ENCODE peak calls at places on chromosome 11, in five cellular contexts. D is osteocyte, C is glutamatergic neuron, T is SK-N-SH, A is activated B cell treated with CpG ODN at 0.5 μM for 24 hours. R is an unnamed sample.

GRCh38 chr11:72724021-72724561 is 28.1 kb downstream of the ARAP1 start:
- DNase-seq in D (no peak), C (no peak), T (no peak), A (no peak), R (no peak)

GRCh38 chr11:79290766-79291165 is 150.1 kb downstream of the TENM4 start:
- DNase-seq in D (no peak), C (no peak), T (no peak), A (no peak), R (no peak)

GRCh38 chr11:4697583-4697982 is at the start of gene OR51E2:
- DNase-seq in D (no peak), C (no peak), T (no peak), A (no peak), R (no peak)

GRCh38 chr11:27218498-27219038 is 144.4 kb downstream of the CCDC34 start:
- DNase-seq in D (no peak), C (no peak), T (no peak), A (no peak), R (no peak)

GRCh38 chr11:3109921-3110706 is 52.9 kb upstream of the CARS1 start:
- DNase-seq in D (no peak), C (peak; percentile 37), T (peak; percentile 76), A (peak; percentile 12), R (peak; percentile 50)

GRCh38 chr11:19931141-19931767 is 218.6 kb downstream of the NAV2 start:
- DNase-seq in D (no peak), C (no peak), T (peak; percentile 75), A (no peak), R (no peak)

GRCh38 chr11:95977534-95978174 is 53.7 kb upstream of the MTMR2 start:
- DNase-seq in D (no peak), C (no peak), T (no peak), A (no peak), R (no peak)

GRCh38 chr11:81394324-81394723 is 1339.3 kb downstream of the FAM181B start:
- DNase-seq in D (no peak), C (no peak), T (no peak), A (no peak), R (no peak)

GRCh38 chr11:73591743-73592142 is 6.2 kb downstream of the FAM168A start:
- DNase-seq in D (no peak), C (no peak), T (no peak), A (no peak), R (no peak)

GRCh38 chr11:40819230-40819629 is 640.2 kb downstream of the LRRC4C start:
- DNase-seq in D (no peak), C (no peak), T (no peak), A (no peak), R (no peak)

GRCh38 chr11:57546869-57547518 is 9.6 kb downstream of the SMTNL1 start:
- DNase-seq in D (no peak), C (peak; percentile 47), T (peak; percentile 35), A (no peak), R (no peak)

GRCh38 chr11:2139118-2139490 is at the start of gene IGF2:
- DNase-seq in D (no peak), C (peak; percentile 43), T (peak; percentile 84), A (no peak), R (no peak)

GRCh38 chr11:96001037-96001436 is 77.1 kb upstream of the MTMR2 start:
- DNase-seq in D (no peak), C (no peak), T (no peak), A (no peak), R (no peak)

GRCh38 chr11:86484795-86485166 is 110.1 kb downstream of the CCDC81 start:
- DNase-seq in D (no peak), C (no peak), T (no peak), A (no peak), R (no peak)

GRCh38 chr11:105042178-105042577 is 3.0 kb downstream of the CARD16 start:
- DNase-seq in D (no peak), C (no peak), T (no peak), A (no peak), R (no peak)

GRCh38 chr11:130156108-130157022 is 3.2 kb upstream of the ST14 start:
- DNase-seq in D (no peak), C (no peak), T (no peak), A (no peak), R (peak; percentile 68)

GRCh38 chr11:17391493-17392355 is 3.3 kb upstream of the KCNJ11 start:
- DNase-seq in D (no peak), C (no peak), T (peak; percentile 12), A (no peak), R (no peak)

GRCh38 chr11:66591175-66591574 is 1.7 kb downstream of the CCDC87 start:
- DNase-seq in D (no peak), C (no peak), T (no peak), A (no peak), R (no peak)

GRCh38 chr11:117833401-117833891 is 8.9 kb upstream of the FXYD2 start:
- DNase-seq in D (no peak), C (no peak), T (peak; percentile 15), A (no peak), R (no peak)

GRCh38 chr11:12086271-12087074 is 23.9 kb upstream of the MICAL2 start:
- DNase-seq in D (no peak), C (no peak), T (no peak), A (no peak), R (no peak)

GRCh38 chr11:64516226-64516625 is 74.8 kb upstream of the SLC22A12 start:
- DNase-seq in D (no peak), C (no peak), T (no peak), A (no peak), R (no peak)
- TF ChIP-seq CTCF in D (peak; percentile 13), C (no peak), T (peak; percentile 19), A (no peak), R (peak; percentile 36)

DNA sequence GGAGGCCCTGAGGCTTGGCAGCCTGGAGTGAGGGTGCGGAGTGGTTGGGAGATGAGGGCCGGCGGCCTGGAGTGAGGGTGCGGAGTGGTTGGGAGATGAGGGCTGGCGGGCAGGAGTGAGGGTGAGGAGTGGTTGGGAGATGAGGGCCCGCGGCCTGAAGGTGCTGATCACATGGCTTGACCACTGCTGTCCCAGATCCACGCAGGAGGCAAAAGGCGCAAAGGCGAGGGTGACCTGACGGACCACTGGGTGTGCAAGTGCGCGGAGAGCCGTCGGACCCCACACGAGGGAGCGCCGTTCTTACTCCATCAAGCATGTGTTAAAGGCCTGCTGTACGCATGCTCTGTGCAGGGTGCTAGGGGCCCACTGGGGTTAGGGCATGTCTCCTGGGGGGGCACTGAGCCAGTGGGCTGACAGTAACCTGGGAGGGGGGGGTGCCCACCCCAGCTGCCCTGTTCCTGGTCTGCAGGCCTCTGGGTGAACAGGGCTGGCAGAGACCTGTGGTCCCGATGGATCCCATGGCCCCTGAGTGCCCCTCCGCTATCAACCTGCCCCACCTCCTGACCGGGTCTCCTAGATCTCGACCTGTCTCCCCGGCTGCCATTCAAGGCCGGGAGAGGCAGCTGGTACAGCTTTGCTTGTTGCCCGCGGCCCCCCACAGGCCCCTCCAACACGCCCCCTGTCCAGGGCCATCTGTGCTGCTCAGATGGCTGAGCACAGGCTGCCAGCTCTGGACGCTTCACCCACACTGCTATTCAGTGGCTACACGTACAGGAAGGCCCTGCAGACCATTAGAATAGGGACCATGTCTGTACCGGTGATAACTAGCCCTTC is 21.1 kb downstream of the MRGPRD start:
- DNase-seq in D (no peak), C (peak; percentile 51), T (peak; percentile 51), A (no peak), R (peak; percentile 44)
- TF ChIP-seq CTCF in D (no peak), C (no peak), T (no peak), A (no peak), R (no peak)

GRCh38 chr11:64358907-64359711 is at the start of gene RPS6KA4:
- DNase-seq in D (no peak), C (no peak), T (peak; percentile 95), A (peak; percentile 55), R (no peak)
- TF ChIP-seq CTCF in D (no peak), C (no peak), T (no peak), A (no peak), R (no peak)

GRCh38 chr11:65014146-65014960 is at the start of gene ARL2:
- DNase-seq in D (no peak), C (no peak), T (no peak), A (peak; percentile 89), R (peak; percentile 56)

GRCh38 chr11:65013692-65014145 is 241 bp upstream of the ARL2 start:
- DNase-seq in D (peak; percentile 96), C (peak; percentile 96), T (peak; percentile 98), A (peak; percentile 84), R (peak; percentile 83)

GRCh38 chr11:65019824-65020223 is 5.9 kb downstream of the ARL2 start:
- DNase-seq in D (no peak), C (no peak), T (no peak), A (no peak), R (no peak)

GRCh38 chr11:65017927-65018326 is 4.0 kb downstream of the ARL2 start:
- DNase-seq in D (no peak), C (no peak), T (no peak), A (no peak), R (no peak)

GRCh38 chr11:65016705-65017104 is 2.7 kb downstream of the ARL2 start:
- DNase-seq in D (no peak), C (no peak), T (no peak), A (no peak), R (no peak)
- TF ChIP-seq CTCF in D (no peak), C (no peak), T (no peak), A (no peak), R (no peak)

GRCh38 chr11:747176-748006 is at the start of gene TALDO1:
- DNase-seq in D (peak; percentile 98), C (peak; percentile 98), T (peak; percentile 99), A (peak; percentile 91), R (peak; percentile 79)
- TF ChIP-seq CTCF in D (peak; percentile 22), C (no peak), T (no peak), A (no peak), R (no peak)

GRCh38 chr11:14413307-14414072 is 54.5 kb upstream of the RRAS2 start:
- DNase-seq in D (no peak), C (peak; percentile 31), T (no peak), A (no peak), R (no peak)
- TF ChIP-seq CTCF in D (peak; percentile 42), C (peak; percentile 49), T (peak; percentile 43), A (no peak), R (no peak)

GRCh38 chr11:61955031-61955415 is 4.9 kb downstream of the BEST1 start:
- DNase-seq in D (peak; percentile 83), C (peak; percentile 53), T (no peak), A (no peak), R (peak; percentile 96)
- TF ChIP-seq CTCF in D (peak; percentile 41), C (no peak), T (no peak), A (no peak), R (peak; percentile 26)

GRCh38 chr11:60710482-60710881 is 11.1 kb downstream of the MS4A8 start:
- DNase-seq in D (no peak), C (no peak), T (no peak), A (no peak), R (no peak)
- TF ChIP-seq CTCF in D (no peak), C (no peak), T (peak; percentile 27), A (no peak), R (no peak)

GRCh38 chr11:45786272-45786671 is 18.7 kb upstream of the SLC35C1 start:
- DNase-seq in D (no peak), C (no peak), T (no peak), A (no peak), R (no peak)
- TF ChIP-seq CTCF in D (no peak), C (no peak), T (no peak), A (no peak), R (no peak)

R was measured in CD14-positive monocyte.